ENCODE peak calls at places on chromosome 9, in six cellular contexts. C, A, Y, W, J and K are unnamed samples.

GRCh38 chr9:97895695-97896332 is 26.5 kb downstream of the TRMO start:
- DNase-seq in C (no peak), A (no peak), Y (peak), W (peak), J (peak), K (no peak)

GRCh38 chr9:125929846-125930245 is 182.7 kb downstream of the PBX3 start:
- DNase-seq in C (no peak), A (no peak), Y (no peak), W (no peak), J (no peak), K (no peak)

GRCh38 chr9:38068866-38069628 is at the start of gene SHB:
- DNase-seq in C (peak), A (no peak), Y (peak), W (peak), J (peak), K (peak)

GRCh38 chr9:27347889-27348288 is 50.9 kb upstream of the EQTN start:
- DNase-seq in C (no peak), A (no peak), Y (no peak), W (no peak), J (no peak), K (no peak)

GRCh38 chr9:88418715-88419540 is 30.7 kb downstream of the SPIN1 start:
- DNase-seq in C (no peak), A (no peak), Y (no peak), W (no peak), J (no peak), K (no peak)

GRCh38 chr9:109258619-109259321 is 62.1 kb downstream of the EPB41L4B start:
- DNase-seq in C (no peak), A (no peak), Y (no peak), W (no peak), J (no peak), K (no peak)

GRCh38 chr9:96581823-96582598 is 37.6 kb downstream of the CDC14B start:
- DNase-seq in C (no peak), A (no peak), Y (no peak), W (no peak), J (no peak), K (no peak)

GRCh38 chr9:131011274-131012022 is 2.5 kb downstream of the LAMC3 start:
- DNase-seq in C (no peak), A (no peak), Y (peak), W (no peak), J (no peak), K (no peak)

GRCh38 chr9:135858491-135859185 is 48.7 kb downstream of the CAMSAP1 start:
- DNase-seq in C (no peak), A (no peak), Y (no peak), W (no peak), J (no peak), K (no peak)

GRCh38 chr9:3696368-3696767 is 170.6 kb upstream of the RFX3 start:
- DNase-seq in C (no peak), A (no peak), Y (no peak), W (no peak), J (no peak), K (no peak)

GRCh38 chr9:92147030-92147853 is 32.0 kb upstream of the SPTLC1 start:
- DNase-seq in C (no peak), A (no peak), Y (no peak), W (no peak), J (peak), K (no peak)

GRCh38 chr9:127968717-127969383 is 11.9 kb downstream of the EEIG1 start:
- DNase-seq in C (no peak), A (no peak), Y (no peak), W (no peak), J (no peak), K (no peak)

GRCh38 chr9:105651806-105652205 is 10.5 kb upstream of the TAL2 start:
- DNase-seq in C (no peak), A (no peak), Y (no peak), W (no peak), J (no peak), K (no peak)

GRCh38 chr9:111661802-111662491 is 542 bp downstream of the GNG10 start:
- DNase-seq in C (peak), A (no peak), Y (no peak), W (peak), J (peak), K (peak)

GRCh38 chr9:85523202-85523601 is 218.6 kb downstream of the AGTPBP1 start:
- DNase-seq in C (no peak), A (no peak), Y (no peak), W (no peak), J (no peak), K (no peak)

GRCh38 chr9:23825700-23826099 is 340 bp downstream of the ELAVL2 start:
- DNase-seq in C (no peak), A (no peak), Y (no peak), W (no peak), J (no peak), K (no peak)

GRCh38 chr9:89527084-89527483 is 29.2 kb upstream of the SEMA4D start:
- DNase-seq in C (no peak), A (no peak), Y (no peak), W (no peak), J (no peak), K (no peak)

GRCh38 chr9:131446276-131446675 is 52.4 kb downstream of the PRRC2B start:
- DNase-seq in C (no peak), A (no peak), Y (no peak), W (no peak), J (no peak), K (no peak)

GRCh38 chr9:130770679-130771442 is 64.2 kb upstream of the ABL1 start:
- DNase-seq in C (no peak), A (no peak), Y (peak), W (no peak), J (peak), K (no peak)

GRCh38 chr9:38385896-38386295 is 6.6 kb upstream of the ALDH1B1 start:
- DNase-seq in C (no peak), A (no peak), Y (no peak), W (no peak), J (no peak), K (no peak)

DNA sequence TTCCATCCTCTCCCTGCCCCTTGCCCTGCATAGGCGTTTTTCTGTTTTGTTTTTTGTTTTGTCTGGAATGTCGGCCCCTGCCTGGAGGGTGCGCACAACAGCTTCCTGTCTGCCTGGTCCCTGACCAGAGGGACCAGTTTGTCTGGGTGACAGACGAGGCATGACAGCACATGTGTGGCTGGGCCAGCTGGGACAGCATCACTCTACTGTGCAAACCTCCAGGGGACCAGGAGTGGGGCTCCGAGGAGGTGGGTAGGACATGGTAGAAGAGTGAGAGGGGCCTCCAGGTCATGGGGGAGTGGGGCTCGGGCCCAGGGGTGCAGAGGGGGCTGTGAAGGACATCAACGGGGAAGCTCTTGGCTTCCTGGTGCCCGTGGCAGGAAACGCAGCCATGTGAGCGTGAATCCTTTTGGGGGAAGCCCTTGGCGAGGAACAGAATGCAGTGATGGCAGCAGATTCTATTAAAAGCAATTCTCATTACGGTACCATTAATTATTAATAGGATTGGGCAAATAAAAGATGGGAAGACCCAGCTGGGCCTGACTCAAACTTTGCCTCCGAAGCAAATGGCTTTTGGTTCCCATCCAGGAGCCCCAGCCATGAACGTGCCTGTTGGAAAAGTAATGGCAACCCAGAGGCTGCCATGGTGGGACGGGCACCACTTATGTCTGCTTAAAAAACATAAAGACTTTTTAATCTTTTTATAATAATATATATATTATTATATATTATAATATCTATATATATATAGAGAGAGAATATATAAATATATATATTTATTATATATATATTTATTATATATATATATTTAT is 184.4 kb upstream of the IER5L start:
- DNase-seq in C (no peak), A (no peak), Y (no peak), W (no peak), J (no peak), K (no peak)
- TF ChIP-seq POLR2AphosphoS5 in C (no peak), A (no peak), Y (no peak), W (no peak), J (no peak), K (no peak)

GRCh38 chr9:116572095-116572748 is 114.9 kb upstream of the TRIM32 start:
- DNase-seq in C (peak), A (no peak), Y (peak), W (peak), J (peak), K (peak)
- TF ChIP-seq TAF1 in C (no peak), A (no peak), Y (no peak), W (no peak), J (no peak), K (no peak)

GRCh38 chr9:124660341-124660801 is 110.7 kb downstream of the NR6A1 start:
- DNase-seq in C (no peak), A (peak), Y (peak), W (no peak), J (peak), K (no peak)
- TF ChIP-seq POLR2A in C (no peak), A (peak), Y (no peak), W (no peak), J (no peak), K (peak)

DNA sequence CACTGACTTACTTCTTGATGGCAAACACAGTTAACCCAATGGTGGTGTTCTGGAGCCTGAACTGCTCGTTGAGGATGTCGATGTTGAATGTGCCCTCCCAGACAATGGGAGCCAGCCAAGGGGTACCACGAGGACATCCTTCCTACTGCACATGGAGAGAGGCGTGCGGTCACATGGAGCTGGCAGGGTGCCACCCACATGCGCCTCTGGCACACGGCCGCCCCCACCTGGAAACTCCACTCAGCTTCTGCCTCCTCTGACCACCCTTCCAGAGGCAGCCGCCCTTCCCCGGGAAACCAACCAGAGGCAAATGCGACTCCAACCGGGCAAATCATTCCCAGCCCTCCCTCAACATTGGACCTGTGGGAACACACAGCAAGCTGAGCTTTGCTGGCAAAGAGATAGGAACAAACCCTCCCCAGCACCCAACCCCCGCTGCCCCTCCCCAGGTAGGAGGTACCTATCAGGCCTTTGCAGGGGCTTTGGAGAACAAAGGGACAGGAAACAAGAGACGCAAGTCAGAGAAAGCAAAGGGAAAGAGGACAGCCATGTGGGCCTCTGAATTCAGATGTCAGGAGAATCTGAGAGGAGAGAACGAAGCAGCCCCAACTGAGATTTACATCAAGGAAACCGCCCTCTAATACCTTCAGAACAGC is 17.5 kb downstream of the ABO start:
- DNase-seq in C (no peak), A (no peak), Y (no peak), W (no peak), J (no peak), K (no peak)
- TF ChIP-seq POLR2AphosphoS5 in C (no peak), A (no peak), Y (no peak), W (no peak), J (no peak), K (no peak)

GRCh38 chr9:16155878-16156277 is 603.0 kb downstream of the CCDC171 start:
- DNase-seq in C (no peak), A (no peak), Y (no peak), W (no peak), J (no peak), K (no peak)

GRCh38 chr9:16157216-16157615 is 604.4 kb downstream of the CCDC171 start:
- DNase-seq in C (no peak), A (no peak), Y (no peak), W (no peak), J (no peak), K (no peak)

GRCh38 chr9:16152276-16153065 is 599.6 kb downstream of the CCDC171 start:
- DNase-seq in C (no peak), A (no peak), Y (no peak), W (no peak), J (no peak), K (no peak)

GRCh38 chr9:16153221-16153620 is 600.4 kb downstream of the CCDC171 start:
- DNase-seq in C (no peak), A (no peak), Y (no peak), W (no peak), J (no peak), K (no peak)

DNA sequence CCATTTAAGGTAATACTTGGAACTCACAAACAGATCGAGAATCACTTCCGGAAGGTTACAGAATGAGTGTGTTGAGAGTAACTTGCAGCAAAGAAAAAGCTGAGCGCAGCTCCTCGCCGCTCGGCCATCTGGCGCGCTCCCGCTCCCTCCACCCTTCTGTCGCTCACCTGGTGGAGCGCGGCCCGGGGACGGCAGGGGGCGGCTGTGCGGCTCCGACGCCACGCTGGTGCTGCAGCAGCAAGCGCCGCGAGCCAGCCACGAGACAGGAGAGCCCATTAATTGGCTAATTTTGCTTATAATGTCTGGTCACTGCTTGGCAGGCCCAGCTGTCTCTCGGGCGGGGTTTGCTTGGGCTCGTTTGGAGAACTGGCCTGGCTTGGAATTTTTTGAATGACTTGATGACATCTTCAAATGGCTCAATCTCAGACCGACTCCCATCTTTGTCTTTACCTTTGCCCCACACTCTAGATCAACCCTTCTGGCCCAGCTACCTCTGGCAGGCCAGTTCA is 601.8 kb downstream of the CCDC171 start:
- DNase-seq in C (peak), A (no peak), Y (no peak), W (peak), J (peak), K (peak)
- TF ChIP-seq TAF1 in C (no peak), A (no peak), Y (no peak), W (peak), J (no peak), K (no peak)

GRCh38 chr9:33250458-33250995 is 10.6 kb downstream of the SPINK4 start:
- DNase-seq in C (no peak), A (no peak), Y (no peak), W (no peak), J (no peak), K (no peak)
- TF ChIP-seq POLR2A in C (no peak), A (peak), Y (no peak), W (no peak), J (no peak), K (no peak)

DNA sequence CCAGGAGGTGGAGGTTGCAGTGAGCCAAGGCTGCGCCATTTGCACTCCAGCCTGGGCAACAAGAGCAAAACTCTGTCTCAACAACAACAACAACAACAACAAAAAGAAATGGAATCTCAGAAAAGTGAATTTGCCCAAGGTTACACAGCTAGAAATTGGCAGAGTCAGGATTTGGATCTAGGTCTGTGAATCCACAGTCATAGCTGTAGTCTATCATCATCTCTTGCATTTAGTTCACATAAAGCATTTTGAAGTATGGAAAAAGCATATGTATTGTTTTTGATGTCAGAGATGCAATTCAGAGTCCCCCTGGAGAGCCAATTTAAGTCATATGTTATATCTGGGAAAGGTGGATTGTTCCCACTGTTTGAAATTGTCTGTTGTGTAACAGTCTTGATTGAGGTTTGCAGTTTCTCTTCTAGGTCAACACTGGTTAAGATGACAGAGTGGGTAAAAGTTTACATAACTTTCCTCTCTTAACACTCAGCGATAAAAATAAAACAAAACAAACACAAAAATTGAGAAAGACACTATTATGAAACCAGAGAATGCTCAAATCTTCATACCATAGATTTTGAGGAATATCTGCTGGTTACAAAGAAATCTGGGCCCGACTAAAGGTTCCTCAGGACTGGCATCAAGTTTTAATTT is 21.5 kb upstream of the GPR21 start:
- DNase-seq in C (no peak), A (no peak), Y (peak), W (no peak), J (no peak), K (no peak)
- TF ChIP-seq POLR2AphosphoS5 in C (no peak), A (no peak), Y (no peak), W (no peak), J (no peak), K (no peak)